ENCODE peak calls at places on chromosomes 7 and 10, in six cellular contexts. Q is heart left ventricle, C is psoas muscle, O is AG04450, P is GM06990, U is AG10803. K is an unnamed sample.
A peak's percentile ranks its signal among the peaks of the same experiment; 100 is the strongest.

GRCh38 chr10:80447618-80448190 is 6.4 kb upstream of the TSPAN14 start:
- DNase-seq in O (no peak), P (no peak), C (no peak), U (no peak), Q (no peak), K (no peak)

GRCh38 chr10:28387141-28387540 is 84.3 kb upstream of the MPP7 start:
- DNase-seq in U (no peak), P (no peak), O (no peak), Q (no peak), C (peak; percentile 63), K (no peak)

GRCh38 chr10:26486985-26487850 is 49.1 kb downstream of the APBB1IP start:
- DNase-seq in U (peak; percentile 96), C (no peak), P (peak; percentile 65), O (peak; percentile 20), Q (no peak), K (peak; percentile 84)

GRCh38 chr7:128236924-128237586 is 4.0 kb upstream of the LEP start:
- DNase-seq in O (peak; percentile 46), P (no peak), C (no peak), Q (no peak), U (peak; percentile 97), K (peak; percentile 96)

GRCh38 chr7:149874644-149875028 is 867 bp downstream of the ATP6V0E2 start:
- DNase-seq in O (no peak), C (no peak), U (no peak), Q (peak; percentile 35), P (no peak), K (no peak)

GRCh38 chr10:48655426-48656240 is 29.0 kb upstream of the WDFY4 start:
- DNase-seq in Q (peak; percentile 87), O (no peak), C (peak; percentile 84), P (no peak), U (peak; percentile 67), K (peak; percentile 75)

GRCh38 chr10:67609996-67610793 is 85.8 kb downstream of the CTNNA3 start:
- DNase-seq in O (no peak), P (no peak), Q (no peak), C (no peak), U (peak; percentile 25), K (peak; percentile 41)

GRCh38 chr10:11162828-11163599 is 145.3 kb downstream of the CELF2 start:
- DNase-seq in U (no peak), P (peak; percentile 77), C (peak; percentile 60), Q (peak; percentile 57), O (no peak), K (no peak)

GRCh38 chr7:45138433-45139267 is 18.9 kb upstream of the RAMP3 start:
- DNase-seq in O (no peak), U (no peak), Q (no peak), P (no peak), C (no peak), K (no peak)

GRCh38 chr10:122162566-122163181 is 108.4 kb upstream of the BTBD16 start:
- DNase-seq in P (no peak), C (no peak), O (no peak), Q (peak; percentile 63), U (no peak), K (no peak)

GRCh38 chr7:39880556-39880955 is 69.5 kb upstream of the CDK13 start:
- DNase-seq in P (no peak), O (no peak), C (no peak), U (peak; percentile 59), Q (no peak), K (peak; percentile 61)

DNA sequence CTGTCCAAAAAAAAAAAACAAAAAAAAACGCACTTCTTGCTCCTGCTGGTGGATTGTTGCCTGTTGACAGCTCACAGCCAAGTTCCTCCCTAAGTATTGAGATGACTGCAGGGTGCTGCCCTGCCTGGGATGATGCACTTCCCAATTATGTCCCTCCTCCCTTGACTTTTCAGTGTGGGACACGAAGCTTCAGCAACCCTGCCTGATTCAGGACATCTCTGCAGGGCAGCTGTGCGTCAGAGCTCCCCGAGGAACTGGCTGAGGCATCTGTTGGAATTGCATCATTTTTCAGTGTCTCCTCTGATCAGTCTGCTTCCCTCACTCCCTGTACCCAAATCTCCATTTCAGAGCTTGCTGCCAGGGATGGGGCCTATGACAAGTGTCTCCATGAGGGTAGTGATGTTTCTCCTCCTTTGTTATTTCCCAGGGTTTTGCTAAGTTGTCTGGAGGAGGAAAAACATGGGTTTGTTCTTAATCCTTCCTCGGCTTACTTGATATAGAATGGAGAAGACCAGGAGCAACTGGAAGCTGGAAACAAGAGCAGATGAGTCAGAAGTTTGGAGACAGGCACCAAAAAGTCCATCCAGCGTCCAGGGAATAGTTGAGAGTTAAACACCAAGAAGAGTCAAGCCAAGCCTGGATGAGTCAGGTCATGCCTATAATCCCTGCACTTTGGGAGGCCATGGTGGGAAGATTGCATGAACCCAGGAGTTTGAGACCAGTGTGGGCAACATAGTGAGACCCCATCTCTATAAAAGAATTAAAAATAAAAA is 355.1 kb downstream of the GALNT17 start:
- DNase-seq in U (peak; percentile 96), O (no peak), P (no peak), Q (no peak), C (peak; percentile 76), K (peak; percentile 26)
- H3K4me3 ChIP-seq in U (peak overlapping the region; percentile 25), O (no peak overlapping the region), P (no peak overlapping the region), Q (no peak overlapping the region), C (no peak overlapping the region), K (no peak overlapping the region)

GRCh38 chr10:118668228-118668952 is 72.9 kb upstream of the PRLHR start:
- DNase-seq in C (no peak), O (no peak), Q (no peak), P (no peak), U (no peak), K (no peak)
- TF ChIP-seq CTCF in C (no peak), O (no peak), Q (no peak), P (no peak), U (peak; percentile 31), K (no peak)

GRCh38 chr10:124522903-124523260 is 61.3 kb downstream of the LHPP start:
- DNase-seq in U (no peak), Q (no peak), P (no peak), O (no peak), C (peak; percentile 45), K (no peak)
- H3K4me3 ChIP-seq in U (no peak overlapping the region), Q (peak overlapping the region; percentile 34), P (no peak overlapping the region), O (peak overlapping the region; percentile 22), C (peak overlapping the region; percentile 7), K (no peak overlapping the region)

GRCh38 chr10:118106426-118106825 is 59.7 kb upstream of the RAB11FIP2 start:
- DNase-seq in Q (no peak), P (no peak), U (peak; percentile 37), C (no peak), O (no peak), K (peak; percentile 47)
- TF ChIP-seq CTCF in Q (peak; percentile 39), P (peak; percentile 47), U (peak; percentile 52), C (peak; percentile 30), O (peak; percentile 56), K (peak; percentile 47)

GRCh38 chr10:44370731-44371248 is 14.1 kb downstream of the CXCL12 start:
- DNase-seq in C (no peak), Q (peak; percentile 25), O (no peak), U (no peak), P (no peak), K (no peak)
- H3K4me3 ChIP-seq in C (no peak overlapping the region), Q (no peak overlapping the region), O (no peak overlapping the region), U (no peak overlapping the region), P (no peak overlapping the region), K (no peak overlapping the region)

DNA sequence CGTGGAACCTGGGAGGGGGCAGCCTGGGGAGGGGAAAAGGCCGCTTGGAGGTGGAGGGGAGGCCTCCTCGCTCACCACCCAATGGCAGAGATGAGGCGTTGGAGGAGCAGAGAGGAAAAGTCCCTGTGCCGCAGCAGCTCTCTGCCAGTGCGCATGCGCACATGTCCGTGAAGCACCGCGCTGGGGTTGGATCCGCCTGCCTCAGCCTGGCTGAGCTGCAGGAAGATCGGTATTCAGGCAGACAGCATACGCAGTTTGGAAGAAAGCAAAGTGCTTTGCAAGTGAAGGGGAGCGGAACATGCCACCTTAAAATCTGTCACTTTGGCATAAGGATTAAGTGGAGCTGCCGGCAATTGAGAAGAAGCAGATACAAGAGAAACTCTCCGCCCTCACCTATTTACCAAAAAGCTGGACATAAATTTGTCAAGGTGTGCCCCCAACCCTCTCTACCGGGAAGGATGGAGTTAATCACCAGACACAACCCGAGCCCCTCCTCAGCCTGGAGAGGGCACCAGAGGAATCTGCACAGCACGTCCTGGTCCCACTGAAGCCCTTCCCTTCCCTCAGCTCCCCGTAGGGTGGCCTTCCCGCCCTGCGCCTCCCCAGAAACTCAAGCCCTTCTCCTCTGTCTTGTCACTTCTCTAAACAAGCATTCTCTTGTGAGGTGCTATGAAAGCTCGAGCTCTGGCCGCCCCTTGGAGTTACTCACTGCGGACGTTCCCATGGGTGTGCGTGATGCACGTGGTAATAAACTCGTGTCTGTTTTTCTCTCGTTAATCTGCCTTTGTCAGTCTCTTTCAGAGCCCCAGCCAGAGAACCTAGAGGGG is 32.2 kb upstream of the TMEM72 start:
- DNase-seq in U (peak; percentile 80), P (peak; percentile 53), O (peak; percentile 74), C (peak; percentile 94), Q (peak; percentile 93), K (peak; percentile 86)
- TF ChIP-seq CTCF in U (peak; percentile 18), P (no peak), O (peak; percentile 21), C (no peak), Q (peak; percentile 15), K (no peak)

GRCh38 chr7:75916685-75917634 is 2.0 kb downstream of the POR start:
- DNase-seq in C (no peak), O (no peak), Q (no peak), U (no peak), P (no peak), K (no peak)
- H3K4me3 ChIP-seq in C (peak overlapping the region; percentile 98), O (no peak overlapping the region), Q (peak overlapping the region; percentile 98), U (no peak overlapping the region), P (no peak overlapping the region), K (no peak overlapping the region)

K was measured in cardiac fibroblast.